ENCODE peak calls at places on chromosomes 6 and 20, in nine cellular contexts. Y, U, M, Q, S, K, J, T and C are unnamed samples.

GRCh38 chr20:50434653-50435396 is 75.4 kb upstream of the PTPN1 start:
- DNase-seq in Y (no peak), U (no peak), M (no peak), Q (peak; percentile 94), S (no peak), K (peak; percentile 88), J (no peak), T (peak; percentile 64), C (peak; percentile 93)

GRCh38 chr6:7252390-7252789 is 60.6 kb downstream of the SSR1 start:
- DNase-seq in Y (no peak), U (no peak), M (no peak), Q (no peak), S (no peak), K (no peak), J (no peak), T (no peak), C (no peak)

GRCh38 chr6:29294499-29294914 is 7.0 kb upstream of the OR14J1 start:
- DNase-seq in Y (no peak), U (no peak), M (no peak), Q (no peak), S (no peak), K (no peak), J (no peak), T (no peak), C (no peak)

GRCh38 chr6:69835414-69836179 is 30.8 kb upstream of the COL19A1 start:
- DNase-seq in Y (peak; percentile 35), U (no peak), M (no peak), Q (peak; percentile 79), S (no peak), K (peak; percentile 87), J (no peak), T (peak; percentile 47), C (peak; percentile 88)

GRCh38 chr20:50295762-50296449 is 105.3 kb downstream of the CEBPB start:
- DNase-seq in Y (peak; percentile 88), U (no peak), M (no peak), Q (no peak), S (no peak), K (no peak), J (peak; percentile 61), T (no peak), C (no peak)

GRCh38 chr6:79065232-79065631 is 12.8 kb downstream of the PHIP start:
- DNase-seq in Y (no peak), U (no peak), M (no peak), Q (no peak), S (no peak), K (peak; percentile 24), J (no peak), T (no peak), C (no peak)

GRCh38 chr6:4670824-4671409 is 105.3 kb upstream of the CDYL start:
- DNase-seq in Y (no peak), U (no peak), M (no peak), Q (no peak), S (no peak), K (no peak), J (no peak), T (no peak), C (no peak)

GRCh38 chr6:85421963-85422362 is 27.9 kb upstream of the NT5E start:
- DNase-seq in Y (no peak), U (no peak), M (no peak), Q (no peak), S (no peak), K (no peak), J (no peak), T (peak; percentile 65), C (peak; percentile 71)

GRCh38 chr20:35771689-35772562 is at the start of gene PHF20:
- DNase-seq in Y (peak; percentile 100), U (peak; percentile 99), M (peak; percentile 96), Q (peak; percentile 96), S (peak; percentile 100), K (peak; percentile 99), J (peak; percentile 99), T (peak; percentile 87), C (peak; percentile 98)

GRCh38 chr20:57866250-57867106 is 156.7 kb upstream of the PMEPA1 start:
- DNase-seq in Y (no peak), U (peak; percentile 19), M (no peak), Q (no peak), S (no peak), K (no peak), J (no peak), T (no peak), C (no peak)

GRCh38 chr6:96704713-96705112 is 132.6 kb downstream of the GPR63 start:
- DNase-seq in Y (no peak), U (no peak), M (no peak), Q (no peak), S (no peak), K (no peak), J (no peak), T (no peak), C (no peak)

GRCh38 chr6:170137911-170138910 is 152.7 kb downstream of the DLL1 start:
- DNase-seq in Y (peak; percentile 2), U (no peak), M (no peak), Q (no peak), S (no peak), K (no peak), J (no peak), T (no peak), C (no peak)

GRCh38 chr20:62938105-62938888 is at the start of gene GID8:
- DNase-seq in Y (peak; percentile 53), U (no peak), M (no peak), Q (peak; percentile 32), S (peak; percentile 75), K (peak; percentile 57), J (peak; percentile 62), T (peak; percentile 30), C (peak; percentile 49)

GRCh38 chr6:3357669-3358068 is 98.9 kb downstream of the PSMG4 start:
- DNase-seq in Y (no peak), U (no peak), M (no peak), Q (no peak), S (no peak), K (no peak), J (no peak), T (no peak), C (no peak)

GRCh38 chr6:150352321-150353296 is 16.2 kb upstream of the IYD start:
- DNase-seq in Y (no peak), U (no peak), M (no peak), Q (peak; percentile 74), S (no peak), K (peak; percentile 69), J (no peak), T (peak; percentile 81), C (peak; percentile 86)

DNA sequence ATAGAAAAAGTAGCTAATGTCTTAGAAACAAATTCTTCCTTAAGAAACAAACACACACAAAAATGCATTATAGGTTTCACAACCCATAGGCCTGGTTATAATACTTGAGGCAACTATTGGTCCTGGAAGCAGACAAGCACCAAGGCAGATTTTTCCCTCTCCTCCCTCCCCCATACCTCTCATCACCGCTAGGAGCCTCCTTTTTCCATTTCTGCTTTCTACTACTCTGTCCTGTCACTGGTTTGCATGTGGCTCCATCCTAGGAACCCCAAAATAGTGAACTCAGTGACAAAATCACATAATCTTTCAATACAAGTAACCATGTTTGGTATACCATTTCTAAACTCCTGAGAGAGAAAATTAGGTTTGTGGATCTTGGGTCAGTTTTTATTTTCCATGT is 66.1 kb downstream of the HMGCLL1 start:
- DNase-seq in Y (no peak), U (no peak), M (no peak), Q (no peak), S (no peak), K (no peak), J (no peak), T (no peak), C (no peak)
- H3K4me3 ChIP-seq in Y (no peak overlapping the region), U (no peak overlapping the region), M (no peak overlapping the region), Q (no peak overlapping the region), S (no peak overlapping the region), K (no peak overlapping the region), J (no peak overlapping the region), T (no peak overlapping the region), C (no peak overlapping the region)

GRCh38 chr20:8019178-8019997 is at the start of gene TMX4:
- DNase-seq in Y (peak; percentile 100), U (no peak), M (peak; percentile 93), Q (peak; percentile 96), S (peak; percentile 99), K (peak; percentile 99), J (peak; percentile 99), T (peak; percentile 91), C (peak; percentile 96)

GRCh38 chr20:8018928-8019177 is 708 bp downstream of the TMX4 start:
- DNase-seq in Y (no peak), U (no peak), M (no peak), Q (no peak), S (no peak), K (peak; percentile 49), J (no peak), T (no peak), C (no peak)

GRCh38 chr20:8019998-8020247 is 362 bp upstream of the TMX4 start:
- DNase-seq in Y (no peak), U (no peak), M (no peak), Q (no peak), S (no peak), K (no peak), J (no peak), T (no peak), C (no peak)

GRCh38 chr20:8020314-8021079 is 936 bp upstream of the TMX4 start:
- DNase-seq in Y (no peak), U (no peak), M (no peak), Q (no peak), S (no peak), K (peak; percentile 20), J (no peak), T (no peak), C (no peak)

GRCh38 chr20:8021541-8022269 is 2.1 kb upstream of the TMX4 start:
- DNase-seq in Y (peak; percentile 42), U (no peak), M (no peak), Q (peak; percentile 18), S (no peak), K (peak; percentile 13), J (no peak), T (no peak), C (no peak)
- H3K4me3 ChIP-seq in Y (no peak overlapping the region), U (no peak overlapping the region), M (no peak overlapping the region), Q (no peak overlapping the region), S (no peak overlapping the region), K (no peak overlapping the region), J (no peak overlapping the region), T (no peak overlapping the region), C (no peak overlapping the region)

DNA sequence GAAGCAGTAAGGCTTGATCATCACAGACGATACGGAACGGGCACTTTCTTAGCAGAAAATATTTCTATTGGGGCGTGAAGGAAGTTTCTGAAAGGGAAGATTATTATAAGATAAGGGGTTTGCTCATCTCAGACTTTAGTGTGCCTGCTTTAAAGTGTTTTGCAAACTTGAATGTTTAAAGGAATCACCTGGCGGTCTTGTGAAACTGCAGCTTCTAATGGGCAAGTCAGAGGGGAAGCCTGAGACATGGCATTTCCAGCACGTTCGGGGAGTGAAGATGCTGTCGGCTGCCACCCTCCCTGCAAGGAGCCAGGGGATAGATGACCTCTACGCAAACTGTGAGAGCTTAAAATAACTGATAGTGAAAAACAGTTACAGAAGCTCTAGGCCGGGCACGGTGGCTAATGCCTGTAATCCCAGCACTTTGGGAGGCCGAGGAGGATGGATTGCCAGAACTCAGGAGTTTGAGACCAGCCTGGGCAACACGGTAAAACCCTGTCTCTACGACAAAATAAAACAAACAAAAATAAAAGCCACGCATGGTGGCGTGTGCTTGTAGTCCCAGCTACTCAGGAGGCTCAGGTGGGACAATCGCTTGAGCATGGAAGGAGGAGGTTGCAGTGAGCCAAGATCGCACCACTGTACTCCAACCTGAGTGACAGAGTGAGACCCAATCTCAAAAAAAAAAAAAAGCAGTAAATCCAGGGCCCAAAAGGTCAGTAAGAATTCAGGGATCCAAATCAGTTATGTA is 2.3 kb upstream of the KIF16B start:
- DNase-seq in Y (no peak), U (no peak), M (no peak), Q (no peak), S (no peak), K (no peak), J (no peak), T (no peak), C (no peak)
- H3K4me3 ChIP-seq in Y (peak overlapping the region; percentile 52), U (peak overlapping the region; percentile 46), M (peak overlapping the region; percentile 74), Q (peak overlapping the region; percentile 51), S (no peak overlapping the region), K (peak overlapping the region; percentile 11), J (peak overlapping the region; percentile 57), T (peak overlapping the region; percentile 66), C (peak overlapping the region; percentile 41)

GRCh38 chr20:54106162-54106561 is 35.8 kb upstream of the BCAS1 start:
- DNase-seq in Y (no peak), U (no peak), M (no peak), Q (no peak), S (no peak), K (no peak), J (no peak), T (no peak), C (no peak)
- H3K4me3 ChIP-seq in Y (no peak overlapping the region), U (no peak overlapping the region), M (no peak overlapping the region), Q (no peak overlapping the region), S (no peak overlapping the region), K (no peak overlapping the region), J (no peak overlapping the region), T (no peak overlapping the region), C (no peak overlapping the region)